ENCODE peak calls at places on chromosomes 16 and 17, in six cellular contexts. L is breast epithelium, S is stomach, V is GM23338, Q is sigmoid colon, C is GM12891. H is an unnamed sample.

GRCh38 chr16:22874394-22874793 is 60.4 kb downstream of the HS3ST2 start:
- DNase-seq in L (no peak), S (no peak), V (no peak), Q (no peak), C (no peak), H (no peak)

GRCh38 chr17:3773511-3773910 is 27.5 kb downstream of the ITGAE start:
- DNase-seq in L (no peak), S (no peak), V (no peak), Q (no peak), C (no peak), H (no peak)

GRCh38 chr16:23072769-23073549 is 76.3 kb downstream of the USP31 start:
- DNase-seq in L (peak; percentile 47), S (no peak), V (peak; percentile 32), Q (no peak), C (no peak), H (no peak)

GRCh38 chr17:58316260-58316960 is 12.2 kb downstream of the TSPOAP1 start:
- DNase-seq in L (no peak), S (peak; percentile 19), V (no peak), Q (peak; percentile 56), C (no peak), H (no peak)

GRCh38 chr17:59115474-59115873 is 8.8 kb upstream of the TRIM37 start:
- DNase-seq in L (no peak), S (no peak), V (no peak), Q (no peak), C (no peak), H (no peak)

GRCh38 chr17:40323731-40324650 is 15.0 kb downstream of the RARA start:
- DNase-seq in L (peak; percentile 44), S (no peak), V (no peak), Q (peak; percentile 83), C (no peak), H (peak; percentile 36)

GRCh38 chr16:50324345-50324744 is 44.4 kb downstream of the BRD7 start:
- DNase-seq in L (no peak), S (no peak), V (no peak), Q (no peak), C (no peak), H (no peak)

GRCh38 chr17:40191237-40192208 is 14.3 kb downstream of the RAPGEFL1 start:
- DNase-seq in L (peak; percentile 62), S (peak; percentile 76), V (peak; percentile 88), Q (peak; percentile 89), C (peak; percentile 77), H (peak; percentile 77)

GRCh38 chr17:45908460-45908859 is 14.1 kb downstream of the MAPT start:
- DNase-seq in L (no peak), S (no peak), V (peak; percentile 34), Q (no peak), C (no peak), H (no peak)

GRCh38 chr16:65704866-65705265 is 583.0 kb upstream of the CDH11 start:
- DNase-seq in L (no peak), S (no peak), V (peak; percentile 49), Q (no peak), C (no peak), H (no peak)

GRCh38 chr16:57667526-57668258 is 414 bp upstream of the ADGRG3 start:
- DNase-seq in L (no peak), S (peak; percentile 54), V (peak; percentile 63), Q (no peak), C (no peak), H (no peak)

GRCh38 chr16:87047221-87048037 is 269.8 kb downstream of the C16orf95 start:
- DNase-seq in L (no peak), S (no peak), V (no peak), Q (no peak), C (no peak), H (no peak)

GRCh38 chr16:56969769-56970168 is 8.0 kb downstream of the CETP start:
- DNase-seq in L (no peak), S (no peak), V (no peak), Q (no peak), C (no peak), H (no peak)

GRCh38 chr17:1915889-1916288 is 86.1 kb downstream of the RPA1 start:
- DNase-seq in L (no peak), S (no peak), V (no peak), Q (no peak), C (no peak), H (no peak)

GRCh38 chr17:57457188-57457587 is 200.9 kb downstream of the MSI2 start:
- DNase-seq in L (no peak), S (no peak), V (no peak), Q (no peak), C (no peak), H (no peak)

GRCh38 chr16:14564881-14565687 is 65.0 kb downstream of the PARN start:
- DNase-seq in L (no peak), S (no peak), V (no peak), Q (no peak), C (peak; percentile 18), H (no peak)

GRCh38 chr17:68766640-68767039 is 165.5 kb upstream of the FAM20A start:
- DNase-seq in L (no peak), S (no peak), V (no peak), Q (no peak), C (no peak), H (no peak)

GRCh38 chr16:87823146-87823929 is 46.0 kb downstream of the SLC7A5 start:
- DNase-seq in L (no peak), S (no peak), V (no peak), Q (no peak), C (no peak), H (no peak)

GRCh38 chr17:17723354-17724261 is 42.4 kb downstream of the RAI1 start:
- DNase-seq in L (no peak), S (no peak), V (peak; percentile 71), Q (no peak), C (peak; percentile 73), H (no peak)

GRCh38 chr17:29931253-29931932 is 1.4 kb upstream of the SSH2 start:
- DNase-seq in L (peak; percentile 30), S (peak; percentile 69), V (peak; percentile 71), Q (peak; percentile 81), C (no peak), H (peak; percentile 70)

GRCh38 chr16:17342031-17342430 is 128.7 kb downstream of the XYLT1 start:
- DNase-seq in L (no peak), S (no peak), V (no peak), Q (no peak), C (no peak), H (no peak)

GRCh38 chr17:36674278-36674650 is 72.9 kb downstream of the MRM1 start:
- DNase-seq in L (no peak), S (no peak), V (no peak), Q (no peak), C (no peak), H (peak; percentile 20)

GRCh38 chr17:75636381-75637142 is 3.3 kb downstream of the SMIM5 start:
- DNase-seq in L (no peak), S (peak; percentile 62), V (no peak), Q (no peak), C (no peak), H (no peak)
- TF ChIP-seq POLR2AphosphoS5 in L (no peak), S (no peak), V (no peak), Q (no peak), C (no peak), H (no peak)

GRCh38 chr16:19994771-19995170 is 78.9 kb downstream of the GPR139 start:
- DNase-seq in L (no peak), S (no peak), V (no peak), Q (no peak), C (no peak), H (no peak)
- TF ChIP-seq POLR2AphosphoS5 in L (no peak), S (no peak), V (no peak), Q (no peak), C (no peak), H (no peak)

DNA sequence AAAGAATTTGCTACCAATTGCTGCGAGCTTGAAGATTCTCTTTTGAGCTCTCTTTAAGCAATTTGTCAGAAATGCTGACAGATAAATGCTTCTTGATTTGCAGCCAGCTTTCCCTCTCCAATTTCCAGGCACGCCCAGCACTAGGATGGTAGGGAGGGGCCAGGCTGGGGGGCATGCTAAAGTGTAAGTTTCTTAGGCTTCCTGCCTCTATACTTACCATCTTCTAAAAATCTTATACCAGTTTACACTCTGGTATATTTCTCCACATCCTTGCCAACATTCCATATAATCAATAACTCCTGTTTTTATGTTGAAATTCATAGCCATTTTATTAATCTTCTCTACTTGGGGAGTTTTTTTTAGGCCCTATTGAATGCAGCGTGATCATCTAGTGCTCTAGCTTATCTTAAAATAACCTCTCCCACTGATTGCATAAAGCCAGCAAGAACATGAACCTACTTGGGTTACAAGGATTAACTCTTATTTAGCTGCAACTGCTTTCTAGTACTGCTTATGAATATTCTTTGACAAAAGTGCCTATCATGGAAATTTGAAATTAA is 17.6 kb downstream of the ACSF2 start:
- DNase-seq in L (no peak), S (no peak), V (no peak), Q (no peak), C (no peak), H (peak; percentile 57)
- TF ChIP-seq POLR2AphosphoS5 in L (no peak), S (no peak), V (no peak), Q (no peak), C (no peak), H (no peak)

GRCh38 chr17:55296699-55297098 is 31.9 kb downstream of the HLF start:
- DNase-seq in L (no peak), S (no peak), V (no peak), Q (no peak), C (no peak), H (no peak)

GRCh38 chr17:55296171-55296695 is 31.5 kb downstream of the HLF start:
- DNase-seq in L (no peak), S (no peak), V (no peak), Q (no peak), C (no peak), H (no peak)

GRCh38 chr17:55295411-55296170 is 30.8 kb downstream of the HLF start:
- DNase-seq in L (peak; percentile 64), S (peak; percentile 68), V (peak; percentile 79), Q (peak; percentile 82), C (peak; percentile 25), H (peak; percentile 66)

GRCh38 chr17:55292094-55292493 is 27.3 kb downstream of the HLF start:
- DNase-seq in L (no peak), S (no peak), V (no peak), Q (no peak), C (no peak), H (no peak)

GRCh38 chr17:55294042-55294751 is 29.4 kb downstream of the HLF start:
- DNase-seq in L (no peak), S (no peak), V (no peak), Q (no peak), C (no peak), H (no peak)
- TF ChIP-seq POLR2AphosphoS5 in L (no peak), S (no peak), V (no peak), Q (no peak), C (no peak), H (no peak)

GRCh38 chr17:80649672-80650338 is 105.2 kb downstream of the RPTOR start:
- DNase-seq in L (no peak), S (no peak), V (peak; percentile 88), Q (no peak), C (no peak), H (no peak)
- TF ChIP-seq POLR2AphosphoS5 in L (no peak), S (no peak), V (no peak), Q (no peak), C (no peak), H (no peak)